ENCODE peak calls at places on chromosomes 6 and 20, in seven cellular contexts. One of them, this sample, is unnamed.
A peak's percentile ranks its signal among the peaks of the same experiment; 100 is the strongest.

GRCh38 chr6:97411610-97412009 is 128.6 kb upstream of the MMS22L start:
- DNase-seq in ELF-1: no peak
- DNase-seq in sigmoid colon: no peak
- DNase-seq in memory B cell: no peak
- DNase-seq in ecto neural progenitor cell: no peak
- DNase-seq in cardiac muscle cell: no peak
- DNase-seq in stimulated activated CD8-positive, alpha-beta memory T cell treated with anti-CD3 and anti-CD28 coated beads, Interleukin-7, amount 100 ng/mL, for 1 hour: no peak
- DNase-seq in this sample: no peak

GRCh38 chr6:166307981-166308768 is at the start of gene PRR18:
- DNase-seq in ELF-1: peak; percentile 52
- DNase-seq in sigmoid colon: no peak
- DNase-seq in memory B cell: peak; percentile 48
- DNase-seq in ecto neural progenitor cell: peak; percentile 80
- DNase-seq in cardiac muscle cell: no peak
- DNase-seq in stimulated activated CD8-positive, alpha-beta memory T cell treated with anti-CD3 and anti-CD28 coated beads, Interleukin-7, amount 100 ng/mL, for 1 hour: no peak
- DNase-seq in this sample: peak; percentile 75

GRCh38 chr6:370555-370954 is 21.0 kb upstream of the IRF4 start:
- DNase-seq in ELF-1: no peak
- DNase-seq in sigmoid colon: no peak
- DNase-seq in memory B cell: no peak
- DNase-seq in ecto neural progenitor cell: no peak
- DNase-seq in cardiac muscle cell: no peak
- DNase-seq in stimulated activated CD8-positive, alpha-beta memory T cell treated with anti-CD3 and anti-CD28 coated beads, Interleukin-7, amount 100 ng/mL, for 1 hour: no peak
- DNase-seq in this sample: no peak

GRCh38 chr6:128932061-128932460 is 49.1 kb downstream of the LAMA2 start:
- DNase-seq in ELF-1: no peak
- DNase-seq in sigmoid colon: no peak
- DNase-seq in memory B cell: no peak
- DNase-seq in ecto neural progenitor cell: no peak
- DNase-seq in cardiac muscle cell: no peak
- DNase-seq in stimulated activated CD8-positive, alpha-beta memory T cell treated with anti-CD3 and anti-CD28 coated beads, Interleukin-7, amount 100 ng/mL, for 1 hour: no peak
- DNase-seq in this sample: no peak

GRCh38 chr20:13525225-13525940 is 113.3 kb downstream of the TASP1 start:
- DNase-seq in ELF-1: peak; percentile 55
- DNase-seq in sigmoid colon: no peak
- DNase-seq in memory B cell: no peak
- DNase-seq in ecto neural progenitor cell: no peak
- DNase-seq in cardiac muscle cell: peak; percentile 81
- DNase-seq in stimulated activated CD8-positive, alpha-beta memory T cell treated with anti-CD3 and anti-CD28 coated beads, Interleukin-7, amount 100 ng/mL, for 1 hour: no peak
- DNase-seq in this sample: no peak

GRCh38 chr6:159654483-159655098 is 38.5 kb downstream of the SOD2 start:
- DNase-seq in ELF-1: peak; percentile 20
- DNase-seq in sigmoid colon: no peak
- DNase-seq in memory B cell: no peak
- DNase-seq in ecto neural progenitor cell: peak; percentile 6
- DNase-seq in cardiac muscle cell: peak; percentile 84
- DNase-seq in stimulated activated CD8-positive, alpha-beta memory T cell treated with anti-CD3 and anti-CD28 coated beads, Interleukin-7, amount 100 ng/mL, for 1 hour: no peak
- DNase-seq in this sample: peak; percentile 54

GRCh38 chr6:157569543-157569942 is 188.6 kb downstream of the ZDHHC14 start:
- DNase-seq in ELF-1: no peak
- DNase-seq in sigmoid colon: no peak
- DNase-seq in memory B cell: no peak
- DNase-seq in ecto neural progenitor cell: no peak
- DNase-seq in cardiac muscle cell: no peak
- DNase-seq in stimulated activated CD8-positive, alpha-beta memory T cell treated with anti-CD3 and anti-CD28 coated beads, Interleukin-7, amount 100 ng/mL, for 1 hour: no peak
- DNase-seq in this sample: no peak

GRCh38 chr20:34922654-34923381 is 32.8 kb downstream of the GSS start:
- DNase-seq in ELF-1: no peak
- DNase-seq in sigmoid colon: no peak
- DNase-seq in memory B cell: no peak
- DNase-seq in ecto neural progenitor cell: no peak
- DNase-seq in cardiac muscle cell: peak; percentile 88
- DNase-seq in stimulated activated CD8-positive, alpha-beta memory T cell treated with anti-CD3 and anti-CD28 coated beads, Interleukin-7, amount 100 ng/mL, for 1 hour: no peak
- DNase-seq in this sample: no peak

GRCh38 chr6:166361080-166361429 is 18.7 kb upstream of the SFT2D1 start:
- DNase-seq in ELF-1: no peak
- DNase-seq in sigmoid colon: no peak
- DNase-seq in memory B cell: no peak
- DNase-seq in ecto neural progenitor cell: no peak
- DNase-seq in cardiac muscle cell: peak; percentile 85
- DNase-seq in stimulated activated CD8-positive, alpha-beta memory T cell treated with anti-CD3 and anti-CD28 coated beads, Interleukin-7, amount 100 ng/mL, for 1 hour: no peak
- DNase-seq in this sample: no peak

This sample was measured in H7.